ENCODE peak calls at places on chromosomes 1 and 21, in ten cellular contexts. One of them, this sample, is unnamed.

GRCh38 chr1:19759740-19760089 is 40.0 kb downstream of the TMCO4 start:
- DNase-seq in mammary epithelial cell: peak
- DNase-seq in NCI-H1417: no peak
- DNase-seq in posterior vena cava: no peak
- DNase-seq in left colon: no peak
- DNase-seq in keratinocyte: no peak
- DNase-seq in C1 segment of cervical spinal cord: no peak
- DNase-seq in mesendoderm: peak
- DNase-seq in stimulated activated CD4-positive, alpha-beta T cell treated with anti-CD3 and anti-CD28 coated beads, TNF-alpha, amount 100 ng/mL, for 24 hours: no peak
- DNase-seq in NCI-H446 treated with DMSO at 0.1 percent for 48 hours: no peak
- DNase-seq in this sample: no peak

GRCh38 chr1:212814989-212815388 is 23.3 kb downstream of the TATDN3 start:
- DNase-seq in mammary epithelial cell: no peak
- DNase-seq in NCI-H1417: peak
- DNase-seq in posterior vena cava: no peak
- DNase-seq in left colon: peak
- DNase-seq in keratinocyte: no peak
- DNase-seq in C1 segment of cervical spinal cord: no peak
- DNase-seq in mesendoderm: no peak
- DNase-seq in stimulated activated CD4-positive, alpha-beta T cell treated with anti-CD3 and anti-CD28 coated beads, TNF-alpha, amount 100 ng/mL, for 24 hours: no peak
- DNase-seq in NCI-H446 treated with DMSO at 0.1 percent for 48 hours: no peak
- DNase-seq in this sample: no peak

GRCh38 chr1:168348146-168348709 is 67.6 kb downstream of the TBX19 start:
- DNase-seq in mammary epithelial cell: no peak
- DNase-seq in NCI-H1417: no peak
- DNase-seq in posterior vena cava: no peak
- DNase-seq in left colon: no peak
- DNase-seq in keratinocyte: no peak
- DNase-seq in C1 segment of cervical spinal cord: no peak
- DNase-seq in mesendoderm: no peak
- DNase-seq in stimulated activated CD4-positive, alpha-beta T cell treated with anti-CD3 and anti-CD28 coated beads, TNF-alpha, amount 100 ng/mL, for 24 hours: no peak
- DNase-seq in NCI-H446 treated with DMSO at 0.1 percent for 48 hours: no peak
- DNase-seq in this sample: no peak

GRCh38 chr1:154730251-154730650 is 122.3 kb upstream of the ADAR start:
- DNase-seq in mammary epithelial cell: peak
- DNase-seq in NCI-H1417: peak
- DNase-seq in posterior vena cava: peak
- DNase-seq in left colon: no peak
- DNase-seq in keratinocyte: peak
- DNase-seq in C1 segment of cervical spinal cord: no peak
- DNase-seq in mesendoderm: peak
- DNase-seq in stimulated activated CD4-positive, alpha-beta T cell treated with anti-CD3 and anti-CD28 coated beads, TNF-alpha, amount 100 ng/mL, for 24 hours: no peak
- DNase-seq in NCI-H446 treated with DMSO at 0.1 percent for 48 hours: no peak
- DNase-seq in this sample: no peak

GRCh38 chr1:235972316-235973090 is 92.4 kb downstream of the NID1 start:
- DNase-seq in mammary epithelial cell: peak
- DNase-seq in NCI-H1417: peak
- DNase-seq in posterior vena cava: no peak
- DNase-seq in left colon: no peak
- DNase-seq in keratinocyte: no peak
- DNase-seq in C1 segment of cervical spinal cord: no peak
- DNase-seq in mesendoderm: peak
- DNase-seq in stimulated activated CD4-positive, alpha-beta T cell treated with anti-CD3 and anti-CD28 coated beads, TNF-alpha, amount 100 ng/mL, for 24 hours: no peak
- DNase-seq in NCI-H446 treated with DMSO at 0.1 percent for 48 hours: no peak
- DNase-seq in this sample: no peak

GRCh38 chr1:234176000-234176399 is 197.3 kb upstream of the COA6 start:
- DNase-seq in mammary epithelial cell: no peak
- DNase-seq in NCI-H1417: no peak
- DNase-seq in posterior vena cava: peak
- DNase-seq in left colon: no peak
- DNase-seq in keratinocyte: no peak
- DNase-seq in C1 segment of cervical spinal cord: peak
- DNase-seq in mesendoderm: no peak
- DNase-seq in stimulated activated CD4-positive, alpha-beta T cell treated with anti-CD3 and anti-CD28 coated beads, TNF-alpha, amount 100 ng/mL, for 24 hours: no peak
- DNase-seq in NCI-H446 treated with DMSO at 0.1 percent for 48 hours: peak
- DNase-seq in this sample: no peak

GRCh38 chr1:15578921-15579682 is 5.7 kb downstream of the AGMAT start:
- DNase-seq in mammary epithelial cell: no peak
- DNase-seq in NCI-H1417: no peak
- DNase-seq in posterior vena cava: peak
- DNase-seq in left colon: no peak
- DNase-seq in keratinocyte: no peak
- DNase-seq in C1 segment of cervical spinal cord: no peak
- DNase-seq in mesendoderm: no peak
- DNase-seq in stimulated activated CD4-positive, alpha-beta T cell treated with anti-CD3 and anti-CD28 coated beads, TNF-alpha, amount 100 ng/mL, for 24 hours: no peak
- DNase-seq in NCI-H446 treated with DMSO at 0.1 percent for 48 hours: no peak
- DNase-seq in this sample: no peak

GRCh38 chr21:36873511-36873910 is 93.0 kb downstream of the HLCS start:
- DNase-seq in mammary epithelial cell: no peak
- DNase-seq in NCI-H1417: no peak
- DNase-seq in posterior vena cava: no peak
- DNase-seq in left colon: no peak
- DNase-seq in keratinocyte: no peak
- DNase-seq in C1 segment of cervical spinal cord: no peak
- DNase-seq in mesendoderm: no peak
- DNase-seq in stimulated activated CD4-positive, alpha-beta T cell treated with anti-CD3 and anti-CD28 coated beads, TNF-alpha, amount 100 ng/mL, for 24 hours: no peak
- DNase-seq in NCI-H446 treated with DMSO at 0.1 percent for 48 hours: no peak
- DNase-seq in this sample: no peak

GRCh38 chr1:181508486-181509165 is 25.3 kb downstream of the CACNA1E start:
- DNase-seq in mammary epithelial cell: no peak
- DNase-seq in NCI-H1417: no peak
- DNase-seq in posterior vena cava: no peak
- DNase-seq in left colon: no peak
- DNase-seq in keratinocyte: no peak
- DNase-seq in C1 segment of cervical spinal cord: no peak
- DNase-seq in mesendoderm: no peak
- DNase-seq in stimulated activated CD4-positive, alpha-beta T cell treated with anti-CD3 and anti-CD28 coated beads, TNF-alpha, amount 100 ng/mL, for 24 hours: no peak
- DNase-seq in NCI-H446 treated with DMSO at 0.1 percent for 48 hours: no peak
- DNase-seq in this sample: no peak